ENCODE peak calls at places on chromosomes 13 and 19, in four cellular contexts. L is WTC11, B is K562, W is HepG2. Y is an unnamed sample.

GRCh38 chr13:34153428-34154180 is 335.7 kb downstream of the RFC3 start:
- DNase-seq in L (no peak), B (no peak), W (no peak), Y (no peak)

GRCh38 chr19:58046856-58047255 is 12.2 kb upstream of the ZNF135 start:
- DNase-seq in L (no peak), B (no peak), W (no peak), Y (no peak)

GRCh38 chr19:2554856-2555255 is 78.9 kb downstream of the GADD45B start:
- DNase-seq in L (no peak), B (no peak), W (peak; percentile 73), Y (no peak)

GRCh38 chr13:34012354-34012753 is 194.4 kb downstream of the RFC3 start:
- DNase-seq in L (no peak), B (no peak), W (no peak), Y (no peak)

GRCh38 chr13:63041640-63042414 is 1626.2 kb upstream of the PCDH20 start:
- DNase-seq in L (no peak), B (no peak), W (no peak), Y (no peak)

GRCh38 chr13:48542581-48543341 is 9.9 kb upstream of the RCBTB2 start:
- DNase-seq in L (peak; percentile 41), B (no peak), W (peak; percentile 23), Y (no peak)

GRCh38 chr19:39390460-39390758 is 497 bp downstream of the PAF1 start:
- DNase-seq in L (no peak), B (no peak), W (no peak), Y (no peak)

GRCh38 chr13:43107780-43108179 is 84.4 kb downstream of the DNAJC15 start:
- DNase-seq in L (no peak), B (no peak), W (no peak), Y (no peak)

GRCh38 chr13:97659602-97660001 is 225.6 kb downstream of the RAP2A start:
- DNase-seq in L (peak; percentile 32), B (no peak), W (peak; percentile 13), Y (peak; percentile 9)

GRCh38 chr19:49468746-49469447 is 5.1 kb upstream of the FLT3LG start:
- DNase-seq in L (peak; percentile 85), B (peak; percentile 79), W (no peak), Y (peak; percentile 41)

GRCh38 chr13:96781141-96781540 is 213.1 kb downstream of the OXGR1 start:
- DNase-seq in L (no peak), B (no peak), W (no peak), Y (no peak)

GRCh38 chr19:45306522-45307027 is 16.1 kb downstream of the CKM start:
- DNase-seq in L (peak; percentile 63), B (no peak), W (no peak), Y (no peak)

GRCh38 chr19:53182202-53182601 is 11.0 kb downstream of the ZNF665 start:
- DNase-seq in L (no peak), B (no peak), W (no peak), Y (no peak)

GRCh38 chr19:54451331-54451871 is 2.4 kb downstream of the LENG8 start:
- DNase-seq in L (no peak), B (no peak), W (no peak), Y (no peak)

GRCh38 chr13:98389319-98389718 is 187.6 kb downstream of the STK24 start:
- DNase-seq in L (no peak), B (no peak), W (no peak), Y (no peak)

GRCh38 chr13:108561152-108561551 is 68.3 kb upstream of the MYO16 start:
- DNase-seq in L (no peak), B (no peak), W (no peak), Y (no peak)

GRCh38 chr19:10430505-10431253 is 10.3 kb downstream of the PDE4A start:
- DNase-seq in L (peak; percentile 36), B (peak; percentile 88), W (no peak), Y (no peak)

GRCh38 chr13:49454388-49455015 is 10.4 kb downstream of the SETDB2 start:
- DNase-seq in L (no peak), B (no peak), W (no peak), Y (no peak)

GRCh38 chr19:10748924-10749434 is 31.1 kb downstream of the DNM2 start:
- DNase-seq in L (no peak), B (peak; percentile 75), W (peak; percentile 94), Y (no peak)

GRCh38 chr13:27783111-27783510 is 9.2 kb upstream of the GSX1 start:
- DNase-seq in L (peak; percentile 38), B (no peak), W (peak; percentile 14), Y (no peak)

GRCh38 chr13:35471466-35472307 is 4.8 kb downstream of the MAB21L1 start:
- DNase-seq in L (peak; percentile 27), B (no peak), W (no peak), Y (no peak)

GRCh38 chr13:45073809-45074208 is 46.5 kb upstream of the GTF2F2 start:
- DNase-seq in L (peak; percentile 24), B (no peak), W (no peak), Y (no peak)

GRCh38 chr13:112158961-112159360 is 92.0 kb downstream of the SOX1 start:
- DNase-seq in L (no peak), B (no peak), W (no peak), Y (no peak)

GRCh38 chr13:112159575-112160547 is 92.9 kb downstream of the SOX1 start:
- DNase-seq in L (peak; percentile 40), B (no peak), W (peak; percentile 73), Y (no peak)

GRCh38 chr13:112165712-112166111 is 98.8 kb downstream of the SOX1 start:
- DNase-seq in L (no peak), B (no peak), W (no peak), Y (no peak)

GRCh38 chr13:112160558-112160957 is 93.6 kb downstream of the SOX1 start:
- DNase-seq in L (no peak), B (no peak), W (no peak), Y (no peak)

GRCh38 chr13:112161441-112162301 is 94.7 kb downstream of the SOX1 start:
- DNase-seq in L (peak; percentile 69), B (no peak), W (peak; percentile 10), Y (no peak)
- TF ChIP-seq ELF4 in L (no peak), B (no peak), W (no peak), Y (no peak)

GRCh38 chr19:41328157-41328817 is 18.3 kb downstream of the CCDC97 start:
- DNase-seq in L (no peak), B (no peak), W (no peak), Y (no peak)
- TF ChIP-seq ELF4 in L (no peak), B (no peak), W (no peak), Y (no peak)

DNA sequence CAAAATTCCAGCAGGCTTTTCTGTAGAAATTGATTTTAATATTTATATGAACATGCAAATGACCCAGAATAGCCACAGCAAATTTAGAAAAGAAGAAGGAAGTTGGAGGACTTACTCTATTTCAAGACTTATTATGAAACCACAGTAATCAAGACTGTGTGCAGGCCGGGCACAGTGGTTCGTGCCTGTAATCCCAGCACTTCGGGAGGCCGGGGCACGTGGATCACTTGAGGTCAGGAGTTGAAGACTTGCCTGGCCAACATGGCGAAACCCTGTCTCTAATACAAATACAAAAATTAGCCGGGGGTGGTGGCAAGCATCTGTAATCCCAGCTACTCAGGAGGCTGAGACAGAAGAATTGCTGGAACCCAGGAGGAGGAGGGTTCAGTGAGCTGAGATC is 6.0 kb upstream of the FFAR2 start:
- DNase-seq in L (no peak), B (no peak), W (no peak), Y (no peak)
- TF ChIP-seq ELF4 in L (no peak), B (no peak), W (no peak), Y (no peak)

GRCh38 chr19:4640247-4641000 is 1.1 kb downstream of the TNFAIP8L1 start:
- DNase-seq in L (no peak), B (no peak), W (peak; percentile 66), Y (no peak)

GRCh38 chr19:4639531-4640246 is 373 bp downstream of the TNFAIP8L1 start:
- DNase-seq in L (no peak), B (no peak), W (peak; percentile 62), Y (no peak)

GRCh38 chr19:4638828-4639530 is at the start of gene TNFAIP8L1:
- DNase-seq in L (peak; percentile 99), B (peak; percentile 100), W (peak; percentile 89), Y (peak; percentile 100)

GRCh38 chr19:4642625-4643024 is 3.3 kb downstream of the TNFAIP8L1 start:
- DNase-seq in L (no peak), B (no peak), W (no peak), Y (no peak)

DNA sequence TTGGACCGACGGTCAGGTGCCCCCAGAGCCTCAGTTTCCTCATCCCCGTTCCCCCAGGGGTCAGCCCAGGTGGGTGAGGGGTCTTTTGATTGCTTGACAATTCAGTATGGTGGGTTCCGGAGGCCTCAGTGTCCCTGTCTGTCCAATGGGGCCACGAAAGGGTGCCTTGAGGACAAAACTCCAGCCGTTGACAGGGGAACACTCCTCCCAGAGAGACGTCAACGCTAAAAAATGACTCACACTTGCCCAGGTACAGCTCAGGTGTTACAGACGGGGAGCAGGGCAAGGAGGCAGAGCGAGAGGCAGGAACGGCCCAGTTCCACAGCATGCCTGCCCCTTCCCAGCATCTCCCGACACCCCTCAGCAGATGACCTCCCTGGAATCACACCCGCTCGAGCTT is 1.8 kb downstream of the TNFAIP8L1 start:
- DNase-seq in L (no peak), B (no peak), W (no peak), Y (no peak)
- TF ChIP-seq ELF4 in L (no peak), B (no peak), W (no peak), Y (no peak)

DNA sequence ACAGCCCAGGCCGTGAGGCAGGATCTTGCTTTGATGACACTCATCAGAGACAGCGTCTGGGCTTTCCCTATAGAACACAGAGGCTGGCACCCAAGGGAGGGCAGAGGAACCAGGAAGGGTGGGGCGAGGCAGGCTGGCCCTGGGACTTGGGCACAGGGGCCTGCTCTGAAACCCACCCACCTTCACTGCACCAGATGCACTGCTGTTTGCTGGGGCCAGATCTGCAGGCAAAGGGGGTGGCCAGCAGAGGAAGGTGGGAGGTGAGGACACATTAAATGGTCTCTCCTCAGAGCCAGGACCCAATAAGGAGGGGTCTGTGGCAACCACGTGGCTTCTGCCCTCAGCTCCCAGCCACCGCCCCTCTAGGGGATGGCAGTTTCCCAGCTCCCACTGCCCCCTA is 6.6 kb upstream of the VSTM2B start:
- DNase-seq in L (no peak), B (no peak), W (no peak), Y (no peak)
- TF ChIP-seq ELF4 in L (no peak), B (no peak), W (no peak), Y (no peak)

Y was measured in HEK293T.